ENCODE peak calls at places on chromosome 3, in four cellular contexts. P is hepatocyte, J is GM10248, C is astrocyte of the cerebellum. W is an unnamed sample.

GRCh38 chr3:128461731-128462130 is 5.0 kb downstream of the DNAJB8 start:
- DNase-seq in J (no peak), P (no peak), C (no peak), W (no peak)

GRCh38 chr3:23442598-23443383 is 239.7 kb downstream of the UBE2E2 start:
- DNase-seq in P (peak), C (no peak), J (peak), W (peak)

GRCh38 chr3:47016934-47017435 is 37.5 kb downstream of the NBEAL2 start:
- DNase-seq in J (peak), P (no peak), C (peak), W (peak)

GRCh38 chr3:102079809-102080197 is 230.5 kb downstream of the NFKBIZ start:
- DNase-seq in P (no peak), J (no peak), C (no peak), W (no peak)

GRCh38 chr3:193240436-193240849 is 579 bp upstream of the PLAAT1 start:
- DNase-seq in P (peak), J (no peak), C (no peak), W (no peak)

GRCh38 chr3:134748698-134749097 is 46.4 kb upstream of the EPHB1 start:
- DNase-seq in J (no peak), P (no peak), C (no peak), W (no peak)

GRCh38 chr3:20035019-20035418 is 5.2 kb upstream of the KAT2B start:
- DNase-seq in C (no peak), J (no peak), P (no peak), W (no peak)

GRCh38 chr3:14455571-14456317 is 53.3 kb downstream of the SLC6A6 start:
- DNase-seq in C (peak), P (no peak), J (no peak), W (no peak)

GRCh38 chr3:71301001-71301400 is 282.5 kb downstream of the FOXP1 start:
- DNase-seq in J (no peak), C (no peak), P (no peak), W (peak)

GRCh38 chr3:21094686-21095085 is 656.3 kb downstream of the ZNF385D start:
- DNase-seq in C (no peak), J (no peak), P (no peak), W (no peak)

GRCh38 chr3:98556164-98557130 is 24.7 kb downstream of the GPR15 start:
- DNase-seq in P (no peak), C (no peak), J (peak), W (peak)

DNA sequence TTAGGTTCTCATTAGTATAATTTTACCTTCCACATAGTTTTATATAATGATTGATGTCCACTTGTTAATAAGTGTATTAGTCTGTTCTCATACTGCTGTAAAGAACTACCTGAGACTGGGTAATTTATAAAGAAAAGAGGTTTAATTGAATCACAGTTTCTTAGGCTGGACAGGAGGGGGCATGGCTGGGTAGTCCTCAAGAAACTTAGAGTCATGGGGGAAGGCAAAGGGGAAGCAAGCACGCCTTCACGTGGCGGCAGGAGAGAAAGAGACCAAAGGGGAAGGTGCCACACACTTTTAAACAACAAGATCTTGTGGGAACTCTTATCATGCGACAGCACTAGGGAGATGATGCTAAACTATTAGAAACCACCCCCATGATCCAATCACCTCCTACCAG is 19.2 kb downstream of the DZIP3 start:
- DNase-seq in P (no peak), C (no peak), J (no peak), W (no peak)
- TF ChIP-seq CTCF in P (no peak), C (no peak), J (no peak), W (no peak)

GRCh38 chr3:186208328-186208989 is 99.6 kb upstream of the ETV5 start:
- DNase-seq in J (no peak), P (no peak), C (no peak), W (no peak)
- TF ChIP-seq CTCF in J (peak), P (peak), C (no peak), W (no peak)

GRCh38 chr3:50599716-50600118 is 11.9 kb downstream of the CISH start:
- DNase-seq in C (no peak), P (no peak), J (no peak), W (peak)
- TF ChIP-seq CTCF in C (no peak), P (no peak), J (no peak), W (no peak)

GRCh38 chr3:123027292-123028232 is at the start of gene SEMA5B:
- DNase-seq in C (no peak), J (peak), P (peak), W (peak)
- TF ChIP-seq CTCF in C (peak), J (peak), P (peak), W (no peak)

GRCh38 chr3:142866841-142867631 is 21.8 kb downstream of the PCOLCE2 start:
- DNase-seq in P (peak), C (no peak), J (no peak), W (no peak)
- TF ChIP-seq CTCF in P (peak), C (no peak), J (no peak), W (no peak)

DNA sequence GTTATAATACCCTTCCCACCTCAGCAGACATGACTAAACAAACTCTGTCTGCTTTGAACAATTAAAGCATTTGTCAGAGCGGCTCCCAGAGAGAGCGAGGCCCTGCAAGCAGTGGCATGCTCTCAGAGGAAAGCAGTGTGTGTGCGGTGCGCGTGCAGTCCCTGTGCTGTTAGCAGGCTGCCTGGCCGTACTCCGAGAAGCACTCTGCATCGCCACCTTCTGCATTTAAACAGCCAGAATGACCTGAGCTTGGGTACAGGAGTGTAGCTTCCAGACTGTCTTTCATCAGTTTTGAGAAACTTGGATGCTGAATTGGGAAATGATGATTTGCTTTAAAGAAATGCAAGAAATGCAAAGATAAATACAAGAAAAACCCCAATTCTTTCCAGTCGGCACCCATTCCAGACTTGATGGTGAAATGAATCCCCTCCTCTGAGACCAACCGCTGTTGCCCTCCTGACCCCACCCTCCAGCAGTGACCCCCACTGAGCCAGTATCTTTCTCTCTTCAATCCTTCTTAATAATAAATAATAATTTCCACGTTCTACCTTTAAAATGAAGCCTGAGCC is 113.5 kb downstream of the VGLL4 start:
- DNase-seq in C (peak), P (peak), J (no peak), W (no peak)
- TF ChIP-seq CTCF in C (peak), P (peak), J (no peak), W (no peak)

GRCh38 chr3:142889263-142890014 is 556 bp upstream of the PCOLCE2 start:
- DNase-seq in P (no peak), J (no peak), C (no peak), W (no peak)

GRCh38 chr3:142886938-142887337 is 1.9 kb downstream of the PCOLCE2 start:
- DNase-seq in C (peak), P (peak), J (no peak), W (no peak)

GRCh38 chr3:142886021-142886420 is 2.9 kb downstream of the PCOLCE2 start:
- DNase-seq in C (no peak), J (no peak), P (no peak), W (no peak)

GRCh38 chr3:142888484-142889262 is at the start of gene PCOLCE2:
- DNase-seq in P (peak), J (peak), C (no peak), W (peak)

DNA sequence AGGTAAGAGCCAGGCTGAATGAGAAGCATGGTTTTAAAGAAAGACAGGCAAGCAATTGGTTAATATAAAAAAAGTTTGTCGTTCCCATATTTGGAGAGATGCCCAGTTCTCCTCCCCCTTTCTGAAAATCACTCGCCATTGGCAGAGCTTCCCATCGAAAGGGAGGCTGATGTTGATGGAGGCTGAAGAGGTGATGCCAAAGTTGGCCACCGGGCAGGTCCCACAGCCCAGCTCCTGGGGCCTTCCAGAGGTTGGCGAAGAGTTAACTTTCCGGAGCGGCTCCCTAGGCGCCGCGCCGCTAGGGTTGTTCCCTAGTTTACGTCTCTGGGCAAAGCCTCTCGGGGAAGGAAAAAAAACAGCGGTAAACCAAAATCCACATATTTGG is 792 bp downstream of the PCOLCE2 start:
- DNase-seq in P (peak), J (no peak), C (peak), W (peak)
- TF ChIP-seq CTCF in P (no peak), J (no peak), C (no peak), W (no peak)

DNA sequence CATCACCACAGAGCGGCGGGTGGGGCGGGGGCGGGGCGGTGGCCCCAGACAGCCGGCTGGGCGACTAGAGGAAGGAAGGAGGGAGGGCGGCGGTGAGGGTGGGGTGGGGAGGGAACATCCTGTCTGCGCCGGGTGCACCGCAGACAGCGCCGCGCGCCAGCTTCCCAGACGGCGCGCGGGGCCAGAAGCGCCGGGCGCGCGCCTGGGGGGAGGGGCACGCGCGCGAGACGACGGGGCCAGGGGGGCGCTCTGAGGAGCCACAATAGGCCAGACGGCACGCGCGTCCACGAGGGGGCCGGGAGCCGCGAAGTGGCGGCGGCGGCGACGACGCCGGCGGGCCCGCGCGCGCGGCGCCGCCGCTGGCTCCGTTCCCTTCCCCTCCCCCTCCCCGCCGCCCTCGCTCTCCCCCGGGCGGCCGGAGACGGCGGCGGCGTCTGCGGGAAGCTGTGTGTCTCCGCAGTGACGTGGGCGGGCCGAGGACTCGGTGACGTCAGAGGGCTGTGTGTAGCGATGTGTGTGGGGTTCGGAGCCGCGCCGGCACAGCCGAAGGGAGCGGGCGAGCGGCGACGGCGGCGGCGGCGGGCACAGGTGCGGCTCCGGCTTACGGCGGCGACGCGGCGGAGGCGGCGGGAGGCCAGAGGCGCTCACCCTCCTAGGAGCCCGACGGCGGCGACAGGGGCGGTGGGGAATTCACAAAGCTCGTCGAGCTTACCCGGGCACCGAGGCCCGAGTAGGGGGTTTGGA is at the start of gene SKIL:
- DNase-seq in P (peak), C (peak), J (peak), W (peak)
- TF ChIP-seq CTCF in P (peak), C (no peak), J (peak), W (no peak)

GRCh38 chr3:57934373-57934772 is 73.8 kb upstream of the FLNB start:
- DNase-seq in C (no peak), P (no peak), J (no peak), W (no peak)
- TF ChIP-seq CTCF in C (no peak), P (no peak), J (no peak), W (no peak)